ENCODE peak calls at places on chromosome 13, in eight cellular contexts. One of them, this sample, is unnamed.

GRCh38 chr13:79490846-79491245 is 9.9 kb downstream of the NDFIP2 start:
- DNase-seq in bronchial epithelial cell: peak
- DNase-seq in activated CD8-positive, alpha-beta memory T cell treated with anti-CD3 and anti-CD28 coated beads for 48 hours: no peak
- DNase-seq in activated naive CD8-positive, alpha-beta T cell treated with anti-CD3 and anti-CD28 coated beads, Interleukin-2, amount 50 U/mL, for 24 hours: no peak
- DNase-seq in activated T-cell treated with anti-CD3 and anti-CD28 coated beads for 1 hour: no peak
- DNase-seq in stimulated activated CD4-positive, alpha-beta T cell treated with anti-CD3 and anti-CD28 coated beads, TNF-alpha, amount 100 ng/mL, for 4 hours: no peak
- DNase-seq in RPMI8226: no peak
- DNase-seq in PC-3: no peak
- DNase-seq in this sample: no peak

GRCh38 chr13:57409121-57409520 is 222.4 kb upstream of the PCDH17 start:
- DNase-seq in bronchial epithelial cell: no peak
- DNase-seq in activated CD8-positive, alpha-beta memory T cell treated with anti-CD3 and anti-CD28 coated beads for 48 hours: no peak
- DNase-seq in activated naive CD8-positive, alpha-beta T cell treated with anti-CD3 and anti-CD28 coated beads, Interleukin-2, amount 50 U/mL, for 24 hours: no peak
- DNase-seq in activated T-cell treated with anti-CD3 and anti-CD28 coated beads for 1 hour: no peak
- DNase-seq in stimulated activated CD4-positive, alpha-beta T cell treated with anti-CD3 and anti-CD28 coated beads, TNF-alpha, amount 100 ng/mL, for 4 hours: no peak
- DNase-seq in RPMI8226: no peak
- DNase-seq in PC-3: no peak
- DNase-seq in this sample: no peak

GRCh38 chr13:79442706-79443105 is 36.7 kb upstream of the RBM26 start:
- DNase-seq in bronchial epithelial cell: no peak
- DNase-seq in activated CD8-positive, alpha-beta memory T cell treated with anti-CD3 and anti-CD28 coated beads for 48 hours: no peak
- DNase-seq in activated naive CD8-positive, alpha-beta T cell treated with anti-CD3 and anti-CD28 coated beads, Interleukin-2, amount 50 U/mL, for 24 hours: no peak
- DNase-seq in activated T-cell treated with anti-CD3 and anti-CD28 coated beads for 1 hour: no peak
- DNase-seq in stimulated activated CD4-positive, alpha-beta T cell treated with anti-CD3 and anti-CD28 coated beads, TNF-alpha, amount 100 ng/mL, for 4 hours: no peak
- DNase-seq in RPMI8226: no peak
- DNase-seq in PC-3: no peak
- DNase-seq in this sample: no peak

GRCh38 chr13:67238277-67238859 is 8.2 kb upstream of the PCDH9 start:
- DNase-seq in bronchial epithelial cell: peak
- DNase-seq in activated CD8-positive, alpha-beta memory T cell treated with anti-CD3 and anti-CD28 coated beads for 48 hours: no peak
- DNase-seq in activated naive CD8-positive, alpha-beta T cell treated with anti-CD3 and anti-CD28 coated beads, Interleukin-2, amount 50 U/mL, for 24 hours: no peak
- DNase-seq in activated T-cell treated with anti-CD3 and anti-CD28 coated beads for 1 hour: no peak
- DNase-seq in stimulated activated CD4-positive, alpha-beta T cell treated with anti-CD3 and anti-CD28 coated beads, TNF-alpha, amount 100 ng/mL, for 4 hours: no peak
- DNase-seq in RPMI8226: peak
- DNase-seq in PC-3: peak
- DNase-seq in this sample: no peak

GRCh38 chr13:46146898-46147297 is 35.1 kb downstream of the LCP1 start:
- DNase-seq in bronchial epithelial cell: peak
- DNase-seq in activated CD8-positive, alpha-beta memory T cell treated with anti-CD3 and anti-CD28 coated beads for 48 hours: no peak
- DNase-seq in activated naive CD8-positive, alpha-beta T cell treated with anti-CD3 and anti-CD28 coated beads, Interleukin-2, amount 50 U/mL, for 24 hours: no peak
- DNase-seq in activated T-cell treated with anti-CD3 and anti-CD28 coated beads for 1 hour: no peak
- DNase-seq in stimulated activated CD4-positive, alpha-beta T cell treated with anti-CD3 and anti-CD28 coated beads, TNF-alpha, amount 100 ng/mL, for 4 hours: no peak
- DNase-seq in RPMI8226: no peak
- DNase-seq in PC-3: no peak
- DNase-seq in this sample: no peak

GRCh38 chr13:35694549-35695233 is 218.2 kb upstream of the MAB21L1 start:
- DNase-seq in bronchial epithelial cell: no peak
- DNase-seq in activated CD8-positive, alpha-beta memory T cell treated with anti-CD3 and anti-CD28 coated beads for 48 hours: no peak
- DNase-seq in activated naive CD8-positive, alpha-beta T cell treated with anti-CD3 and anti-CD28 coated beads, Interleukin-2, amount 50 U/mL, for 24 hours: no peak
- DNase-seq in activated T-cell treated with anti-CD3 and anti-CD28 coated beads for 1 hour: no peak
- DNase-seq in stimulated activated CD4-positive, alpha-beta T cell treated with anti-CD3 and anti-CD28 coated beads, TNF-alpha, amount 100 ng/mL, for 4 hours: no peak
- DNase-seq in RPMI8226: no peak
- DNase-seq in PC-3: no peak
- DNase-seq in this sample: no peak

GRCh38 chr13:39501711-39502324 is 101.2 kb downstream of the LHFPL6 start:
- DNase-seq in bronchial epithelial cell: no peak
- DNase-seq in activated CD8-positive, alpha-beta memory T cell treated with anti-CD3 and anti-CD28 coated beads for 48 hours: no peak
- DNase-seq in activated naive CD8-positive, alpha-beta T cell treated with anti-CD3 and anti-CD28 coated beads, Interleukin-2, amount 50 U/mL, for 24 hours: no peak
- DNase-seq in activated T-cell treated with anti-CD3 and anti-CD28 coated beads for 1 hour: no peak
- DNase-seq in stimulated activated CD4-positive, alpha-beta T cell treated with anti-CD3 and anti-CD28 coated beads, TNF-alpha, amount 100 ng/mL, for 4 hours: no peak
- DNase-seq in RPMI8226: no peak
- DNase-seq in PC-3: no peak
- DNase-seq in this sample: no peak

GRCh38 chr13:40562975-40563349 is 103.5 kb downstream of the FOXO1 start:
- DNase-seq in bronchial epithelial cell: no peak
- DNase-seq in activated CD8-positive, alpha-beta memory T cell treated with anti-CD3 and anti-CD28 coated beads for 48 hours: no peak
- DNase-seq in activated naive CD8-positive, alpha-beta T cell treated with anti-CD3 and anti-CD28 coated beads, Interleukin-2, amount 50 U/mL, for 24 hours: peak
- DNase-seq in activated T-cell treated with anti-CD3 and anti-CD28 coated beads for 1 hour: no peak
- DNase-seq in stimulated activated CD4-positive, alpha-beta T cell treated with anti-CD3 and anti-CD28 coated beads, TNF-alpha, amount 100 ng/mL, for 4 hours: no peak
- DNase-seq in RPMI8226: no peak
- DNase-seq in PC-3: no peak
- DNase-seq in this sample: no peak

GRCh38 chr13:67650471-67650870 is 420.3 kb upstream of the PCDH9 start:
- DNase-seq in bronchial epithelial cell: no peak
- DNase-seq in activated CD8-positive, alpha-beta memory T cell treated with anti-CD3 and anti-CD28 coated beads for 48 hours: no peak
- DNase-seq in activated naive CD8-positive, alpha-beta T cell treated with anti-CD3 and anti-CD28 coated beads, Interleukin-2, amount 50 U/mL, for 24 hours: no peak
- DNase-seq in activated T-cell treated with anti-CD3 and anti-CD28 coated beads for 1 hour: no peak
- DNase-seq in stimulated activated CD4-positive, alpha-beta T cell treated with anti-CD3 and anti-CD28 coated beads, TNF-alpha, amount 100 ng/mL, for 4 hours: no peak
- DNase-seq in RPMI8226: no peak
- DNase-seq in PC-3: no peak
- DNase-seq in this sample: no peak

GRCh38 chr13:110521946-110522345 is 39.6 kb downstream of the RAB20 start:
- DNase-seq in bronchial epithelial cell: no peak
- DNase-seq in activated CD8-positive, alpha-beta memory T cell treated with anti-CD3 and anti-CD28 coated beads for 48 hours: no peak
- DNase-seq in activated naive CD8-positive, alpha-beta T cell treated with anti-CD3 and anti-CD28 coated beads, Interleukin-2, amount 50 U/mL, for 24 hours: no peak
- DNase-seq in activated T-cell treated with anti-CD3 and anti-CD28 coated beads for 1 hour: no peak
- DNase-seq in stimulated activated CD4-positive, alpha-beta T cell treated with anti-CD3 and anti-CD28 coated beads, TNF-alpha, amount 100 ng/mL, for 4 hours: no peak
- DNase-seq in RPMI8226: no peak
- DNase-seq in PC-3: no peak
- DNase-seq in this sample: no peak

GRCh38 chr13:109271061-109271460 is 515.3 kb downstream of the IRS2 start:
- DNase-seq in bronchial epithelial cell: no peak
- DNase-seq in activated CD8-positive, alpha-beta memory T cell treated with anti-CD3 and anti-CD28 coated beads for 48 hours: no peak
- DNase-seq in activated naive CD8-positive, alpha-beta T cell treated with anti-CD3 and anti-CD28 coated beads, Interleukin-2, amount 50 U/mL, for 24 hours: no peak
- DNase-seq in activated T-cell treated with anti-CD3 and anti-CD28 coated beads for 1 hour: no peak
- DNase-seq in stimulated activated CD4-positive, alpha-beta T cell treated with anti-CD3 and anti-CD28 coated beads, TNF-alpha, amount 100 ng/mL, for 4 hours: no peak
- DNase-seq in RPMI8226: no peak
- DNase-seq in PC-3: no peak
- DNase-seq in this sample: no peak

GRCh38 chr13:94309576-94309975 is 169.9 kb downstream of the DCT start:
- DNase-seq in bronchial epithelial cell: no peak
- DNase-seq in activated CD8-positive, alpha-beta memory T cell treated with anti-CD3 and anti-CD28 coated beads for 48 hours: no peak
- DNase-seq in activated naive CD8-positive, alpha-beta T cell treated with anti-CD3 and anti-CD28 coated beads, Interleukin-2, amount 50 U/mL, for 24 hours: no peak
- DNase-seq in activated T-cell treated with anti-CD3 and anti-CD28 coated beads for 1 hour: no peak
- DNase-seq in stimulated activated CD4-positive, alpha-beta T cell treated with anti-CD3 and anti-CD28 coated beads, TNF-alpha, amount 100 ng/mL, for 4 hours: no peak
- DNase-seq in RPMI8226: no peak
- DNase-seq in PC-3: no peak
- DNase-seq in this sample: no peak

GRCh38 chr13:80363890-80364503 is 23.1 kb upstream of the SPRY2 start:
- DNase-seq in bronchial epithelial cell: peak
- DNase-seq in activated CD8-positive, alpha-beta memory T cell treated with anti-CD3 and anti-CD28 coated beads for 48 hours: no peak
- DNase-seq in activated naive CD8-positive, alpha-beta T cell treated with anti-CD3 and anti-CD28 coated beads, Interleukin-2, amount 50 U/mL, for 24 hours: no peak
- DNase-seq in activated T-cell treated with anti-CD3 and anti-CD28 coated beads for 1 hour: no peak
- DNase-seq in stimulated activated CD4-positive, alpha-beta T cell treated with anti-CD3 and anti-CD28 coated beads, TNF-alpha, amount 100 ng/mL, for 4 hours: no peak
- DNase-seq in RPMI8226: no peak
- DNase-seq in PC-3: peak
- DNase-seq in this sample: no peak

GRCh38 chr13:88217372-88217771 is 546.2 kb downstream of the SLITRK5 start:
- DNase-seq in bronchial epithelial cell: no peak
- DNase-seq in activated CD8-positive, alpha-beta memory T cell treated with anti-CD3 and anti-CD28 coated beads for 48 hours: no peak
- DNase-seq in activated naive CD8-positive, alpha-beta T cell treated with anti-CD3 and anti-CD28 coated beads, Interleukin-2, amount 50 U/mL, for 24 hours: no peak
- DNase-seq in activated T-cell treated with anti-CD3 and anti-CD28 coated beads for 1 hour: no peak
- DNase-seq in stimulated activated CD4-positive, alpha-beta T cell treated with anti-CD3 and anti-CD28 coated beads, TNF-alpha, amount 100 ng/mL, for 4 hours: no peak
- DNase-seq in RPMI8226: no peak
- DNase-seq in PC-3: peak
- DNase-seq in this sample: no peak